ENCODE peak calls at places on chromosomes 3 and 15, in six cellular contexts. A, I, S, Z, K and V are unnamed samples.

GRCh38 chr3:170907519-170908234 is 760 bp downstream of the EIF5A2 start:
- DNase-seq in I (peak), S (no peak), Z (peak), A (no peak), K (peak), V (no peak)

GRCh38 chr15:87326274-87326673 is 930.3 kb downstream of the NTRK3 start:
- DNase-seq in K (peak), Z (no peak), S (no peak), I (no peak), A (no peak), V (no peak)

GRCh38 chr3:71469131-71469430 is 114.4 kb downstream of the FOXP1 start:
- DNase-seq in A (no peak), S (no peak), K (no peak), I (no peak), Z (no peak), V (no peak)

GRCh38 chr15:96625251-96625650 is 294.8 kb downstream of the NR2F2 start:
- DNase-seq in A (no peak), S (no peak), K (peak), I (no peak), Z (no peak), V (peak)

GRCh38 chr3:15329058-15330005 is 3.1 kb downstream of the SH3BP5 start:
- DNase-seq in Z (no peak), I (no peak), K (no peak), S (no peak), A (no peak), V (no peak)

GRCh38 chr15:37698679-37699078 is 235.8 kb upstream of the TMCO5A start:
- DNase-seq in S (no peak), I (no peak), A (no peak), Z (no peak), K (peak), V (peak)

GRCh38 chr3:33937628-33938027 is 139.2 kb downstream of the PDCD6IP start:
- DNase-seq in A (no peak), Z (no peak), I (no peak), K (no peak), S (no peak), V (no peak)

GRCh38 chr3:133992385-133992784 is 37.3 kb downstream of the SLCO2A1 start:
- DNase-seq in K (no peak), S (no peak), Z (no peak), I (no peak), A (no peak), V (no peak)

GRCh38 chr3:124248471-124249028 is 256.6 kb upstream of the ROPN1 start:
- DNase-seq in Z (peak), A (peak), S (no peak), K (peak), I (no peak), V (peak)

GRCh38 chr3:46829699-46830208 is 33.5 kb downstream of the MYL3 start:
- DNase-seq in Z (no peak), A (no peak), I (no peak), S (no peak), K (no peak), V (no peak)

GRCh38 chr3:171972965-171973364 is 66.4 kb upstream of the FNDC3B start:
- DNase-seq in K (no peak), I (no peak), Z (no peak), S (no peak), A (no peak), V (no peak)

GRCh38 chr3:173876476-173876875 is 478.9 kb downstream of the NLGN1 start:
- DNase-seq in I (no peak), K (peak), S (no peak), A (no peak), Z (no peak), V (peak)

GRCh38 chr3:32176989-32177701 is 61.3 kb upstream of the CMTM8 start:
- DNase-seq in K (peak), Z (peak), A (no peak), I (peak), S (no peak), V (peak)

GRCh38 chr3:58009026-58009748 is 965 bp downstream of the FLNB start:
- DNase-seq in A (no peak), K (peak), Z (no peak), I (no peak), S (no peak), V (no peak)